ENCODE peak calls at places on chromosome 14, in five cellular contexts. D is cardiac fibroblast, E is dorsolateral prefrontal cortex, M is fibroblast of lung, G is ovary. H is an unnamed sample.

GRCh38 chr14:94001501-94002396 is 4.6 kb downstream of the CCDC197 start:
- DNase-seq in D (peak), E (peak), M (peak), G (peak), H (peak)

GRCh38 chr14:30464481-30464880 is 94.5 kb upstream of the G2E3 start:
- DNase-seq in D (no peak), E (no peak), M (no peak), G (no peak), H (no peak)

GRCh38 chr14:73245401-73246325 is 8.4 kb downstream of the PAPLN start:
- DNase-seq in D (peak), E (no peak), M (peak), G (no peak), H (no peak)

GRCh38 chr14:69328317-69328716 is 68.4 kb downstream of the GALNT16 start:
- DNase-seq in D (no peak), E (no peak), M (no peak), G (no peak), H (no peak)

GRCh38 chr14:33948143-33948962 is 2.5 kb downstream of the EGLN3 start:
- DNase-seq in D (no peak), E (no peak), M (no peak), G (no peak), H (no peak)

GRCh38 chr14:105927094-105927475 is 400.7 kb downstream of the TMEM121 start:
- DNase-seq in D (no peak), E (no peak), M (no peak), G (peak), H (no peak)

GRCh38 chr14:29233188-29233587 is 466.6 kb downstream of the FOXG1 start:
- DNase-seq in D (no peak), E (no peak), M (no peak), G (no peak), H (no peak)

GRCh38 chr14:69366069-69366468 is 32.0 kb downstream of the ERH start:
- DNase-seq in D (no peak), E (no peak), M (no peak), G (no peak), H (no peak)

GRCh38 chr14:73461478-73462077 is 3.2 kb upstream of the NUMB start:
- DNase-seq in D (no peak), E (no peak), M (no peak), G (no peak), H (no peak)

GRCh38 chr14:24100982-24101494 is 6.9 kb downstream of the PCK2 start:
- DNase-seq in D (no peak), E (no peak), M (no peak), G (no peak), H (no peak)

GRCh38 chr14:103056322-103057027 is 874 bp downstream of the CDC42BPB start:
- DNase-seq in D (peak), E (no peak), M (peak), G (peak), H (no peak)

GRCh38 chr14:40784860-40785259 is 821.8 kb upstream of the LRFN5 start:
- DNase-seq in D (no peak), E (no peak), M (no peak), G (no peak), H (no peak)

GRCh38 chr14:95523051-95523817 is 6.8 kb upstream of the SYNE3 start:
- DNase-seq in D (peak), E (no peak), M (no peak), G (no peak), H (no peak)

GRCh38 chr14:100540141-100540925 is 46.9 kb downstream of the BEGAIN start:
- DNase-seq in D (peak), E (no peak), M (no peak), G (peak), H (no peak)

GRCh38 chr14:59020382-59020781 is 168.1 kb upstream of the DAAM1 start:
- DNase-seq in D (peak), E (no peak), M (peak), G (no peak), H (no peak)

GRCh38 chr14:59358105-59358504 is 107.1 kb downstream of the GPR135 start:
- DNase-seq in D (peak), E (no peak), M (peak), G (no peak), H (peak)

GRCh38 chr14:90388437-90388836 is 8.4 kb upstream of the CALM1 start:
- DNase-seq in D (peak), E (no peak), M (peak), G (no peak), H (no peak)

GRCh38 chr14:81398196-81398891 is 1.8 kb downstream of the STON2 start:
- DNase-seq in D (no peak), E (no peak), M (no peak), G (no peak), H (no peak)

GRCh38 chr14:54672688-54673087 is 105.8 kb downstream of the SAMD4A start:
- DNase-seq in D (no peak), E (no peak), M (peak), G (no peak), H (no peak)

GRCh38 chr14:59870277-59871165 is at the start of gene RTN1:
- DNase-seq in D (peak), E (peak), M (peak), G (no peak), H (no peak)

GRCh38 chr14:51628230-51628629 is 23.5 kb upstream of the FRMD6 start:
- DNase-seq in D (no peak), E (no peak), M (no peak), G (no peak), H (no peak)
- TF ChIP-seq CTCF in D (no peak), E (no peak), M (no peak), G (no peak), H (no peak)

GRCh38 chr14:61694039-61694438 is 1.3 kb upstream of the HIF1A start:
- DNase-seq in D (no peak), E (no peak), M (no peak), G (no peak), H (no peak)
- TF ChIP-seq CTCF in D (no peak), E (no peak), M (no peak), G (no peak), H (no peak)

GRCh38 chr14:76917158-76917596 is 91.0 kb downstream of the LRRC74A start:
- DNase-seq in D (peak), E (no peak), M (peak), G (peak), H (no peak)
- TF ChIP-seq CTCF in D (peak), E (peak), M (peak), G (peak), H (peak)

DNA sequence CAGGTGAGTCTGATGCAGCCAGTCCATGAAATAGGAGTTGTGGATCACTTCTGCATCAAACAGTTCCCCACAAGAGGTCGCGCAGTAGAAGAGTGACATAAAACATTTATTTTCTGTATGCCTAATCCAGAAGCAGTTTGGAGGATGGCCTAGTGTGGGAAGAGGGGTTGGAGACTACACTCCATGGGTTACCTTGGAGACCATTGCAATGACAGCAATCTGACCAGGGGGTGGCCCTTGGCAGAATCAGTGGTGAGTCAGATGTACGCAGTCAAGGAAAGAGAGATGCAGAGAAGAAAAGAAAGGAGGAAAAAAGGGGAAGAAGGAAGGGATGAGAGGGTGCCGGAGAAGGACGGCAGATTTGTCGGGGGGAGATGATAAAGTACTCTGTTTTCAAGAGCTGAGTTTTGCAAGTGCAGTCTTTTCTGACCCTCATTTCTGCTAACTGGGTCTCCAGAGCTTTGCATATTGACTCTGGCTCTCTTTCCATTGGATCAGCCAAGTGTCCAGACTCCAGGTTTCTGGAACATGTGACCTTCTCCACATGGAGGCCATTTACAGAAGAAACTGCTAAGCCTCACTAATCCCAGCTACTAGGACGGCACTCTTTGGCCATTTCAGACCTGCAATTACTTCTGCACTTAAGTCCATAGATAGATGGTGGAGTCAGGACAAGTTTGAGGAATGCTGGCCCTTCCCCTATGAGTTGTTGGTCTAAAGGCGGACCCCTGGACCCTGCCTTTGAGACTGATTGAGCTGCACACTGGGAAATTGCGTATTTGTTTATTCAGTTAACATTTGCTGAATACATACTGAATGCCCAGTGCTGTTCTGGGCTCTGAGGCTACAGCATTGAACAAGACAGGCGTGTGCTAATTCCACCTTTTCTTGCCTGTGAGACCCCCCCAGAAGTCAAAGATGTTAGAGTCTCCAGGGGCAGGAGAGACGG is 424.2 kb downstream of the BCL11B start:
- DNase-seq in D (no peak), E (no peak), M (peak), G (no peak), H (no peak)
- TF ChIP-seq CTCF in D (no peak), E (no peak), M (no peak), G (no peak), H (no peak)

DNA sequence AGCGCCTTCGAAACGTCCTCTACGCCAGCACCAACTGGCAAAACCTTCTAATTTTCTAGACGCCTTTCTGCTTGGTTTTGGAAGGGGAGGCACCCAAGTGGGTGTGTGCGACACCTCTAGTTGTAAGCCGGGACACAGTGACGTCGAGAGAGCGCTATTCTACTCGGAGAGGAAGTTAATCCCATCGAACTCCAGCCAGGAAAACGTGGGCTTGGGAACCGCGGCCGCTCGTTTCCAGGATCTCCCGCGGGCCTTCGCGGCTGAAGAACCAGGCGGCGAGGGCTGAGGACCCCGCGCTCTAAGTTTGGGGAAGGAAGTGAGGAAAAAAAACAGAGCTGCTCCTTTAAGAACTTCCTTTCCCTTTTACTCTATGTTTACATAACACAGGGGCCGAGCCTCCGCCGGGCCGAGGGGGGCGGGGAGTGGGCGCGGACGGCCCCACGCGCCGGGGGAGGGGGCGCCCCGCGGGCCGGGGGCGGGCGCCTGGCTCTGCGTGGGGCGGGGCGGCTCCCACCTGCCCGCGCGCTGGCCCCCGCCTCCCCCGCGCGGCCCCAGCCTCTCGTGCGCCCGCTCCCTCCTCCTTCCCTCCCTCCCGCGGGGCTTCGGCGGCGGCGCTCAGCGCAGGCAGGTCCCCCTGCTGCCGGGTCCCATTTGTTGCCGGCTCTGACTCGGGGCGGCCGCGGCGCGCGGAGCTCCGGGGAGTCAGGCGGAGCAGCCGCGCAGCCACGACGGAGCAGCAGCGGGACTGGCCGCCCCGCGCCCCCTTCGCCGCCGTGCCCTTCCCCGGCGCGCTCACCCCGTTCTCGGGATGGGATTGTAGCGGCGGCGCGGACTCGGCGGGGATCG is at the start of gene PELI2:
- DNase-seq in D (peak), E (peak), M (peak), G (peak), H (peak)
- TF ChIP-seq CTCF in D (no peak), E (no peak), M (no peak), G (peak), H (peak)

H was measured in AG09319.